ENCODE peak calls at places on chromosomes 4 and X, in nine cellular contexts. One of them, this sample, is unnamed.

GRCh38 chr4:15562623-15563022 is 92.5 kb downstream of the FBXL5 start:
- DNase-seq in GM03348: no peak
- DNase-seq in RKO: no peak
- DNase-seq in kidney tubule cell: no peak
- DNase-seq in breast epithelium: no peak
- DNase-seq in left lung: no peak
- DNase-seq in iris pigment epithelial cell: no peak
- DNase-seq in GM04504: no peak
- DNase-seq in colonic mucosa: no peak
- DNase-seq in this sample: no peak

GRCh38 chr4:73406548-73406875 is 2.4 kb downstream of the ALB start:
- DNase-seq in left lung: no peak
- DNase-seq in RKO: peak; percentile 7
- DNase-seq in iris pigment epithelial cell: no peak
- DNase-seq in colonic mucosa: no peak
- DNase-seq in breast epithelium: no peak
- DNase-seq in kidney tubule cell: no peak
- DNase-seq in GM04504: no peak
- DNase-seq in GM03348: no peak
- DNase-seq in this sample: no peak

GRCh38 chr4:172007889-172008288 is 194.7 kb downstream of the GALNTL6 start:
- DNase-seq in GM04504: no peak
- DNase-seq in colonic mucosa: no peak
- DNase-seq in kidney tubule cell: no peak
- DNase-seq in GM03348: no peak
- DNase-seq in left lung: no peak
- DNase-seq in iris pigment epithelial cell: no peak
- DNase-seq in RKO: no peak
- DNase-seq in breast epithelium: no peak
- DNase-seq in this sample: no peak

GRCh38 chr4:68410643-68411042 is 36.6 kb upstream of the TMPRSS11E start:
- DNase-seq in colonic mucosa: no peak
- DNase-seq in left lung: no peak
- DNase-seq in breast epithelium: no peak
- DNase-seq in RKO: no peak
- DNase-seq in GM04504: no peak
- DNase-seq in GM03348: no peak
- DNase-seq in kidney tubule cell: no peak
- DNase-seq in iris pigment epithelial cell: no peak
- DNase-seq in this sample: no peak

GRCh38 chr4:43238556-43238955 is 346.0 kb downstream of the GRXCR1 start:
- DNase-seq in breast epithelium: no peak
- DNase-seq in RKO: no peak
- DNase-seq in kidney tubule cell: no peak
- DNase-seq in left lung: no peak
- DNase-seq in colonic mucosa: no peak
- DNase-seq in GM03348: no peak
- DNase-seq in iris pigment epithelial cell: no peak
- DNase-seq in GM04504: no peak
- DNase-seq in this sample: no peak

GRCh38 chr4:55186700-55187099 is 61.3 kb upstream of the KDR start:
- DNase-seq in colonic mucosa: no peak
- DNase-seq in RKO: no peak
- DNase-seq in GM04504: no peak
- DNase-seq in iris pigment epithelial cell: no peak
- DNase-seq in left lung: no peak
- DNase-seq in breast epithelium: no peak
- DNase-seq in GM03348: no peak
- DNase-seq in kidney tubule cell: no peak
- DNase-seq in this sample: no peak

GRCh38 chrX:18828832-18829404 is 121.5 kb downstream of the PPEF1 start:
- DNase-seq in left lung: no peak
- DNase-seq in GM04504: no peak
- DNase-seq in colonic mucosa: no peak
- DNase-seq in iris pigment epithelial cell: peak; percentile 2
- DNase-seq in kidney tubule cell: peak; percentile 33
- DNase-seq in GM03348: no peak
- DNase-seq in breast epithelium: no peak
- DNase-seq in RKO: peak; percentile 12
- DNase-seq in this sample: no peak

GRCh38 chr4:166941629-166942028 is 292.7 kb downstream of the SPOCK3 start:
- DNase-seq in GM03348: no peak
- DNase-seq in GM04504: no peak
- DNase-seq in colonic mucosa: no peak
- DNase-seq in breast epithelium: no peak
- DNase-seq in RKO: peak; percentile 8
- DNase-seq in iris pigment epithelial cell: peak; percentile 20
- DNase-seq in kidney tubule cell: no peak
- DNase-seq in left lung: no peak
- DNase-seq in this sample: no peak

GRCh38 chr4:65983062-65983461 is 312.8 kb upstream of the EPHA5 start:
- DNase-seq in GM03348: no peak
- DNase-seq in iris pigment epithelial cell: peak; percentile 51
- DNase-seq in GM04504: no peak
- DNase-seq in breast epithelium: no peak
- DNase-seq in left lung: no peak
- DNase-seq in RKO: no peak
- DNase-seq in kidney tubule cell: no peak
- DNase-seq in colonic mucosa: no peak
- DNase-seq in this sample: no peak